ENCODE peak calls at places on chromosomes 4 and X, in nine cellular contexts. E is dorsolateral prefrontal cortex; I is HFFc6; N is HS-27A; P is cardiac fibroblast; B is activated CD8-positive, alpha-beta memory T cell treated with anti-CD3 and anti-CD28 coated beads for 48 hours; O is psoas muscle; J is G401; X is fibroblast of lung. G is an unnamed sample.

GRCh38 chr4:112564706-112565270 is 48.8 kb upstream of the NEUROG2 start:
- DNase-seq in I (no peak), P (no peak), N (no peak), E (no peak), X (no peak), B (no peak), J (no peak), O (no peak), G (no peak)

GRCh38 chr4:105714071-105714521 is 5.5 kb downstream of the GSTCD start:
- DNase-seq in X (peak), O (no peak), P (no peak), E (no peak), N (no peak), B (no peak), J (no peak), I (no peak), G (no peak)

GRCh38 chr4:7899184-7899583 is 40.5 kb downstream of the AFAP1 start:
- DNase-seq in I (no peak), N (no peak), E (no peak), B (no peak), J (no peak), O (no peak), X (no peak), P (no peak), G (no peak)

GRCh38 chr4:127425911-127426310 is 206.8 kb upstream of the INTU start:
- DNase-seq in I (no peak), O (peak), P (no peak), E (no peak), N (no peak), X (no peak), J (no peak), B (no peak), G (no peak)

GRCh38 chrX:152588206-152588605 is 49.5 kb upstream of the GABRQ start:
- DNase-seq in E (no peak), I (no peak), P (no peak), B (no peak), O (no peak), J (no peak), X (peak), N (peak), G (no peak)

GRCh38 chr4:67087897-67088296 is 457.4 kb downstream of the CENPC start:
- DNase-seq in B (peak), J (peak), X (no peak), N (no peak), I (no peak), O (peak), P (peak), E (no peak), G (peak)

GRCh38 chr4:180336494-180337090 is 1906.6 kb upstream of the TENM3 start:
- DNase-seq in O (no peak), X (no peak), N (no peak), B (no peak), E (no peak), I (no peak), J (no peak), P (no peak), G (no peak)

GRCh38 chr4:168919706-168920324 is 90.2 kb downstream of the CBR4 start:
- DNase-seq in N (no peak), B (no peak), P (no peak), J (no peak), O (no peak), X (no peak), I (no peak), E (no peak), G (no peak)

GRCh38 chr4:80155286-80155982 is 41.9 kb upstream of the PRDM8 start:
- DNase-seq in P (no peak), N (no peak), J (no peak), B (no peak), X (no peak), O (no peak), I (no peak), E (no peak), G (no peak)

GRCh38 chrX:118823263-118824172 is at the start of gene ZCCHC12:
- DNase-seq in O (peak), J (peak), P (peak), X (peak), I (peak), N (no peak), B (no peak), E (peak), G (peak)

GRCh38 chr4:288891-289290 is 16.4 kb downstream of the ZNF732 start:
- DNase-seq in E (no peak), J (no peak), B (no peak), X (peak), N (no peak), I (no peak), O (no peak), P (no peak), G (no peak)

GRCh38 chr4:113588895-113589668 is 172.5 kb downstream of the CAMK2D start:
- DNase-seq in X (peak), N (no peak), E (no peak), O (no peak), B (no peak), P (no peak), J (no peak), I (no peak), G (no peak)

GRCh38 chr4:138734746-138735145 is 280.8 kb upstream of the NOCT start:
- DNase-seq in B (no peak), I (no peak), N (no peak), E (no peak), P (peak), O (no peak), X (peak), J (no peak), G (no peak)

G was measured in H1.